ENCODE peak calls at places on chromosomes 11 and 22, in five cellular contexts. One of them, this sample, is unnamed.

GRCh38 chr11:36953986-36954385 is 355.9 kb upstream of the RAG2 start:
- DNase-seq in stimulated activated CD8-positive, alpha-beta memory T cell treated with anti-CD3 and anti-CD28 coated beads, Interleukin-15, amount 100 ng/mL, for 1 hour: no peak
- DNase-seq in iris pigment epithelial cell: peak
- DNase-seq in sciatic nerve: no peak
- DNase-seq in NCI-H526 treated with DMSO at 0.1 percent for 48 hours: no peak
- DNase-seq in this sample: no peak

GRCh38 chr11:27694992-27695391 is 5.3 kb downstream of the BDNF start:
- DNase-seq in stimulated activated CD8-positive, alpha-beta memory T cell treated with anti-CD3 and anti-CD28 coated beads, Interleukin-15, amount 100 ng/mL, for 1 hour: no peak
- DNase-seq in iris pigment epithelial cell: peak
- DNase-seq in sciatic nerve: no peak
- DNase-seq in NCI-H526 treated with DMSO at 0.1 percent for 48 hours: peak
- DNase-seq in this sample: no peak

GRCh38 chr11:90476442-90477007 is 253.7 kb upstream of the CHORDC1 start:
- DNase-seq in stimulated activated CD8-positive, alpha-beta memory T cell treated with anti-CD3 and anti-CD28 coated beads, Interleukin-15, amount 100 ng/mL, for 1 hour: no peak
- DNase-seq in iris pigment epithelial cell: peak
- DNase-seq in sciatic nerve: no peak
- DNase-seq in NCI-H526 treated with DMSO at 0.1 percent for 48 hours: peak
- DNase-seq in this sample: no peak

GRCh38 chr11:124717786-124718634 is 21.7 kb upstream of the NRGN start:
- DNase-seq in stimulated activated CD8-positive, alpha-beta memory T cell treated with anti-CD3 and anti-CD28 coated beads, Interleukin-15, amount 100 ng/mL, for 1 hour: no peak
- DNase-seq in iris pigment epithelial cell: peak
- DNase-seq in sciatic nerve: no peak
- DNase-seq in NCI-H526 treated with DMSO at 0.1 percent for 48 hours: peak
- DNase-seq in this sample: no peak

GRCh38 chr11:32334822-32335221 is 100.5 kb downstream of the WT1 start:
- DNase-seq in stimulated activated CD8-positive, alpha-beta memory T cell treated with anti-CD3 and anti-CD28 coated beads, Interleukin-15, amount 100 ng/mL, for 1 hour: no peak
- DNase-seq in iris pigment epithelial cell: peak
- DNase-seq in sciatic nerve: no peak
- DNase-seq in NCI-H526 treated with DMSO at 0.1 percent for 48 hours: no peak
- DNase-seq in this sample: no peak

GRCh38 chr11:63813563-63814382 is 517 bp downstream of the SPINDOC start:
- DNase-seq in stimulated activated CD8-positive, alpha-beta memory T cell treated with anti-CD3 and anti-CD28 coated beads, Interleukin-15, amount 100 ng/mL, for 1 hour: peak
- DNase-seq in iris pigment epithelial cell: peak
- DNase-seq in sciatic nerve: peak
- DNase-seq in NCI-H526 treated with DMSO at 0.1 percent for 48 hours: peak
- DNase-seq in this sample: no peak

GRCh38 chr11:14411818-14412217 is 52.8 kb upstream of the RRAS2 start:
- DNase-seq in stimulated activated CD8-positive, alpha-beta memory T cell treated with anti-CD3 and anti-CD28 coated beads, Interleukin-15, amount 100 ng/mL, for 1 hour: no peak
- DNase-seq in iris pigment epithelial cell: peak
- DNase-seq in sciatic nerve: no peak
- DNase-seq in NCI-H526 treated with DMSO at 0.1 percent for 48 hours: no peak
- DNase-seq in this sample: no peak

GRCh38 chr22:40107244-40107643 is 70.5 kb upstream of the TNRC6B start:
- DNase-seq in stimulated activated CD8-positive, alpha-beta memory T cell treated with anti-CD3 and anti-CD28 coated beads, Interleukin-15, amount 100 ng/mL, for 1 hour: no peak
- DNase-seq in iris pigment epithelial cell: peak
- DNase-seq in sciatic nerve: no peak
- DNase-seq in NCI-H526 treated with DMSO at 0.1 percent for 48 hours: no peak
- DNase-seq in this sample: no peak

GRCh38 chr22:44199866-44200265 is 19.1 kb downstream of the PARVG start:
- DNase-seq in stimulated activated CD8-positive, alpha-beta memory T cell treated with anti-CD3 and anti-CD28 coated beads, Interleukin-15, amount 100 ng/mL, for 1 hour: no peak
- DNase-seq in iris pigment epithelial cell: no peak
- DNase-seq in sciatic nerve: peak
- DNase-seq in NCI-H526 treated with DMSO at 0.1 percent for 48 hours: no peak
- DNase-seq in this sample: no peak

GRCh38 chr22:25840162-25840561 is 98.2 kb downstream of the MYO18B start:
- DNase-seq in stimulated activated CD8-positive, alpha-beta memory T cell treated with anti-CD3 and anti-CD28 coated beads, Interleukin-15, amount 100 ng/mL, for 1 hour: no peak
- DNase-seq in iris pigment epithelial cell: no peak
- DNase-seq in sciatic nerve: no peak
- DNase-seq in NCI-H526 treated with DMSO at 0.1 percent for 48 hours: no peak
- DNase-seq in this sample: no peak

GRCh38 chr11:78420255-78420764 is 2.7 kb upstream of the GAB2 start:
- DNase-seq in stimulated activated CD8-positive, alpha-beta memory T cell treated with anti-CD3 and anti-CD28 coated beads, Interleukin-15, amount 100 ng/mL, for 1 hour: peak
- DNase-seq in iris pigment epithelial cell: peak
- DNase-seq in sciatic nerve: peak
- DNase-seq in NCI-H526 treated with DMSO at 0.1 percent for 48 hours: peak
- DNase-seq in this sample: peak

GRCh38 chr11:72712168-72712721 is 38.0 kb upstream of the PDE2A start:
- DNase-seq in stimulated activated CD8-positive, alpha-beta memory T cell treated with anti-CD3 and anti-CD28 coated beads, Interleukin-15, amount 100 ng/mL, for 1 hour: no peak
- DNase-seq in iris pigment epithelial cell: no peak
- DNase-seq in sciatic nerve: peak
- DNase-seq in NCI-H526 treated with DMSO at 0.1 percent for 48 hours: no peak
- DNase-seq in this sample: peak

GRCh38 chr11:55572548-55572947 is 620 bp downstream of the OR4C16 start:
- DNase-seq in stimulated activated CD8-positive, alpha-beta memory T cell treated with anti-CD3 and anti-CD28 coated beads, Interleukin-15, amount 100 ng/mL, for 1 hour: no peak
- DNase-seq in iris pigment epithelial cell: no peak
- DNase-seq in sciatic nerve: no peak
- DNase-seq in NCI-H526 treated with DMSO at 0.1 percent for 48 hours: no peak
- DNase-seq in this sample: no peak

GRCh38 chr11:102144357-102145342 is 34.4 kb downstream of the YAP1 start:
- DNase-seq in stimulated activated CD8-positive, alpha-beta memory T cell treated with anti-CD3 and anti-CD28 coated beads, Interleukin-15, amount 100 ng/mL, for 1 hour: no peak
- DNase-seq in iris pigment epithelial cell: peak
- DNase-seq in sciatic nerve: no peak
- DNase-seq in NCI-H526 treated with DMSO at 0.1 percent for 48 hours: no peak
- DNase-seq in this sample: no peak

GRCh38 chr11:46554205-46555162 is 39.3 kb downstream of the AMBRA1 start:
- DNase-seq in stimulated activated CD8-positive, alpha-beta memory T cell treated with anti-CD3 and anti-CD28 coated beads, Interleukin-15, amount 100 ng/mL, for 1 hour: no peak
- DNase-seq in iris pigment epithelial cell: peak
- DNase-seq in sciatic nerve: no peak
- DNase-seq in NCI-H526 treated with DMSO at 0.1 percent for 48 hours: no peak
- DNase-seq in this sample: no peak

GRCh38 chr11:115208808-115209259 is 295.4 kb downstream of the CADM1 start:
- DNase-seq in stimulated activated CD8-positive, alpha-beta memory T cell treated with anti-CD3 and anti-CD28 coated beads, Interleukin-15, amount 100 ng/mL, for 1 hour: no peak
- DNase-seq in iris pigment epithelial cell: no peak
- DNase-seq in sciatic nerve: no peak
- DNase-seq in NCI-H526 treated with DMSO at 0.1 percent for 48 hours: no peak
- DNase-seq in this sample: no peak

GRCh38 chr11:22626573-22627239 is 1.1 kb upstream of the FANCF start:
- DNase-seq in stimulated activated CD8-positive, alpha-beta memory T cell treated with anti-CD3 and anti-CD28 coated beads, Interleukin-15, amount 100 ng/mL, for 1 hour: no peak
- DNase-seq in iris pigment epithelial cell: no peak
- DNase-seq in sciatic nerve: no peak
- DNase-seq in NCI-H526 treated with DMSO at 0.1 percent for 48 hours: no peak
- DNase-seq in this sample: no peak

GRCh38 chr11:78080818-78081495 is 1.3 kb upstream of the NDUFC2 start:
- DNase-seq in stimulated activated CD8-positive, alpha-beta memory T cell treated with anti-CD3 and anti-CD28 coated beads, Interleukin-15, amount 100 ng/mL, for 1 hour: no peak
- DNase-seq in iris pigment epithelial cell: peak
- DNase-seq in sciatic nerve: no peak
- DNase-seq in NCI-H526 treated with DMSO at 0.1 percent for 48 hours: no peak
- DNase-seq in this sample: no peak

GRCh38 chr22:38270091-38270972 is 2.5 kb downstream of the TMEM184B start:
- DNase-seq in stimulated activated CD8-positive, alpha-beta memory T cell treated with anti-CD3 and anti-CD28 coated beads, Interleukin-15, amount 100 ng/mL, for 1 hour: no peak
- DNase-seq in iris pigment epithelial cell: no peak
- DNase-seq in sciatic nerve: no peak
- DNase-seq in NCI-H526 treated with DMSO at 0.1 percent for 48 hours: no peak
- DNase-seq in this sample: peak

GRCh38 chr11:2717561-2717960 is 17.8 kb upstream of the KCNQ1OT1 start:
- DNase-seq in stimulated activated CD8-positive, alpha-beta memory T cell treated with anti-CD3 and anti-CD28 coated beads, Interleukin-15, amount 100 ng/mL, for 1 hour: no peak
- DNase-seq in iris pigment epithelial cell: no peak
- DNase-seq in sciatic nerve: no peak
- DNase-seq in NCI-H526 treated with DMSO at 0.1 percent for 48 hours: no peak
- DNase-seq in this sample: no peak

GRCh38 chr11:119103793-119104192 is 2.1 kb upstream of the DPAGT1 start:
- DNase-seq in stimulated activated CD8-positive, alpha-beta memory T cell treated with anti-CD3 and anti-CD28 coated beads, Interleukin-15, amount 100 ng/mL, for 1 hour: no peak
- DNase-seq in iris pigment epithelial cell: no peak
- DNase-seq in sciatic nerve: no peak
- DNase-seq in NCI-H526 treated with DMSO at 0.1 percent for 48 hours: no peak
- DNase-seq in this sample: no peak

GRCh38 chr11:44883277-44883676 is 67.4 kb downstream of the TP53I11 start:
- DNase-seq in stimulated activated CD8-positive, alpha-beta memory T cell treated with anti-CD3 and anti-CD28 coated beads, Interleukin-15, amount 100 ng/mL, for 1 hour: no peak
- DNase-seq in iris pigment epithelial cell: no peak
- DNase-seq in sciatic nerve: no peak
- DNase-seq in NCI-H526 treated with DMSO at 0.1 percent for 48 hours: no peak
- DNase-seq in this sample: no peak

GRCh38 chr11:6377902-6378694 is 12.2 kb upstream of the SMPD1 start:
- DNase-seq in stimulated activated CD8-positive, alpha-beta memory T cell treated with anti-CD3 and anti-CD28 coated beads, Interleukin-15, amount 100 ng/mL, for 1 hour: no peak
- DNase-seq in iris pigment epithelial cell: no peak
- DNase-seq in sciatic nerve: no peak
- DNase-seq in NCI-H526 treated with DMSO at 0.1 percent for 48 hours: no peak
- DNase-seq in this sample: no peak

GRCh38 chr11:33893711-33894401 is 2.0 kb upstream of the LMO2 start:
- DNase-seq in stimulated activated CD8-positive, alpha-beta memory T cell treated with anti-CD3 and anti-CD28 coated beads, Interleukin-15, amount 100 ng/mL, for 1 hour: peak
- DNase-seq in iris pigment epithelial cell: peak
- DNase-seq in sciatic nerve: no peak
- DNase-seq in NCI-H526 treated with DMSO at 0.1 percent for 48 hours: no peak
- DNase-seq in this sample: no peak

GRCh38 chr11:68962527-68963250 is 18.1 kb downstream of the MRGPRD start:
- DNase-seq in stimulated activated CD8-positive, alpha-beta memory T cell treated with anti-CD3 and anti-CD28 coated beads, Interleukin-15, amount 100 ng/mL, for 1 hour: no peak
- DNase-seq in iris pigment epithelial cell: no peak
- DNase-seq in sciatic nerve: peak
- DNase-seq in NCI-H526 treated with DMSO at 0.1 percent for 48 hours: no peak
- DNase-seq in this sample: no peak

GRCh38 chr22:36817429-36817783 is 571 bp upstream of the PVALB start:
- DNase-seq in stimulated activated CD8-positive, alpha-beta memory T cell treated with anti-CD3 and anti-CD28 coated beads, Interleukin-15, amount 100 ng/mL, for 1 hour: no peak
- DNase-seq in iris pigment epithelial cell: no peak
- DNase-seq in sciatic nerve: no peak
- DNase-seq in NCI-H526 treated with DMSO at 0.1 percent for 48 hours: no peak
- DNase-seq in this sample: no peak